ENCODE peak calls at places on chromosomes 1 and 21, in six cellular contexts. J is prostate gland, P is left ventricle myocardium inferior, E is lower lobe of right lung, T is SK-N-SH, K is AG04450. A is an unnamed sample.
A peak's percentile ranks its signal among the peaks of the same experiment; 100 is the strongest.

GRCh38 chr1:234920843-234921140 is 207.8 kb downstream of the TOMM20 start:
- DNase-seq in J (no peak), P (no peak), E (no peak), T (no peak), K (no peak), A (no peak)

GRCh38 chr1:47623174-47623940 is 185.5 kb downstream of the FOXD2 start:
- DNase-seq in J (no peak), P (no peak), E (no peak), T (no peak), K (no peak), A (no peak)

GRCh38 chr1:201628490-201628889 is 89.6 kb downstream of the NAV1 start:
- DNase-seq in J (no peak), P (peak; percentile 33), E (no peak), T (peak; percentile 45), K (no peak), A (no peak)

GRCh38 chr1:30809514-30810263 is 52.1 kb upstream of the LAPTM5 start:
- DNase-seq in J (no peak), P (no peak), E (no peak), T (no peak), K (peak; percentile 71), A (peak; percentile 90)

GRCh38 chr1:3695326-3696217 is 43.3 kb downstream of the TP73 start:
- DNase-seq in J (no peak), P (peak; percentile 36), E (peak; percentile 72), T (peak; percentile 96), K (no peak), A (peak; percentile 73)

GRCh38 chr1:119713538-119714456 is 2.1 kb downstream of the PHGDH start:
- DNase-seq in J (no peak), P (no peak), E (no peak), T (no peak), K (no peak), A (peak; percentile 51)

GRCh38 chr1:218336353-218336752 is 8.8 kb upstream of the TGFB2 start:
- DNase-seq in J (no peak), P (no peak), E (no peak), T (peak; percentile 30), K (no peak), A (no peak)

GRCh38 chr1:96931136-96931535 is 209.6 kb downstream of the PTBP2 start:
- DNase-seq in J (no peak), P (no peak), E (no peak), T (no peak), K (no peak), A (no peak)

GRCh38 chr1:222815367-222815765 is 527 bp downstream of the DISP1 start:
- DNase-seq in J (no peak), P (no peak), E (no peak), T (peak; percentile 69), K (no peak), A (peak; percentile 37)

GRCh38 chr21:35189077-35189863 is 140.2 kb upstream of the RUNX1 start:
- DNase-seq in J (no peak), P (no peak), E (no peak), T (peak; percentile 57), K (peak; percentile 87), A (no peak)

GRCh38 chr1:109712321-109712864 is 342 bp downstream of the GSTM5 start:
- DNase-seq in J (no peak), P (no peak), E (no peak), T (peak; percentile 7), K (no peak), A (no peak)

GRCh38 chr1:80657707-80658106 is 1143.0 kb upstream of the ADGRL2 start:
- DNase-seq in J (no peak), P (no peak), E (no peak), T (no peak), K (no peak), A (no peak)

GRCh38 chr1:23394176-23394575 is 24.5 kb upstream of the ZNF436 start:
- DNase-seq in J (no peak), P (no peak), E (no peak), T (no peak), K (no peak), A (peak; percentile 98)

GRCh38 chr1:156080598-156081173 is 1.6 kb downstream of the MEX3A start:
- DNase-seq in J (no peak), P (no peak), E (no peak), T (peak; percentile 63), K (no peak), A (no peak)

GRCh38 chr1:226116673-226117072 is 54.2 kb downstream of the H3-3A start:
- DNase-seq in J (no peak), P (no peak), E (no peak), T (no peak), K (no peak), A (no peak)

GRCh38 chr1:90970208-90970607 is 51.6 kb downstream of the ZNF644 start:
- DNase-seq in J (no peak), P (no peak), E (no peak), T (no peak), K (no peak), A (no peak)

GRCh38 chr1:45913183-45913924 is 109.9 kb downstream of the MAST2 start:
- DNase-seq in J (no peak), P (peak; percentile 50), E (no peak), T (peak; percentile 60), K (peak; percentile 67), A (peak; percentile 95)

GRCh38 chr1:78081980-78082860 is 36.5 kb downstream of the GIPC2 start:
- DNase-seq in J (no peak), P (no peak), E (no peak), T (no peak), K (no peak), A (peak; percentile 51)

GRCh38 chr1:84504580-84505021 is 1.6 kb upstream of the SPATA1 start:
- DNase-seq in J (no peak), P (no peak), E (no peak), T (peak; percentile 23), K (peak; percentile 38), A (peak; percentile 5)

GRCh38 chr1:42999308-42999707 is 40.6 kb upstream of the SLC2A1 start:
- DNase-seq in J (no peak), P (no peak), E (no peak), T (no peak), K (no peak), A (no peak)

GRCh38 chr1:217135987-217136894 is 413.0 kb upstream of the ESRRG start:
- DNase-seq in J (no peak), P (no peak), E (no peak), T (peak; percentile 56), K (no peak), A (peak; percentile 26)

GRCh38 chr1:217138173-217138838 is 415.1 kb upstream of the ESRRG start:
- DNase-seq in J (no peak), P (no peak), E (no peak), T (no peak), K (no peak), A (no peak)

GRCh38 chr1:217135569-217135915 is 412.3 kb upstream of the ESRRG start:
- DNase-seq in J (no peak), P (no peak), E (no peak), T (peak; percentile 73), K (no peak), A (peak; percentile 74)

GRCh38 chr1:217137210-217137871 is 414.1 kb upstream of the ESRRG start:
- DNase-seq in J (no peak), P (no peak), E (no peak), T (peak; percentile 16), K (no peak), A (no peak)

GRCh38 chr1:217136895-217137205 is 413.6 kb upstream of the ESRRG start:
- DNase-seq in J (no peak), P (no peak), E (no peak), T (peak; percentile 17), K (no peak), A (no peak)
- H3K4me3 ChIP-seq in J (no peak overlapping the region), P (peak overlapping the region; percentile 67), E (no peak overlapping the region), T (no peak overlapping the region), K (no peak overlapping the region), A (no peak overlapping the region)

GRCh38 chr1:92487078-92487605 is 417 bp upstream of the GFI1 start:
- DNase-seq in J (no peak), P (no peak), E (no peak), T (no peak), K (no peak), A (no peak)
- H3K27me3 ChIP-seq in J (peaks cover 34% of the 10 kb centered on the region), P (peaks cover 76% of the 10 kb centered on the region), E (peaks cover 68% of the 10 kb centered on the region), T (peaks cover 71% of the 10 kb centered on the region), K (peaks cover 60% of the 10 kb centered on the region), A (peaks cover 100% of the 10 kb centered on the region)

DNA sequence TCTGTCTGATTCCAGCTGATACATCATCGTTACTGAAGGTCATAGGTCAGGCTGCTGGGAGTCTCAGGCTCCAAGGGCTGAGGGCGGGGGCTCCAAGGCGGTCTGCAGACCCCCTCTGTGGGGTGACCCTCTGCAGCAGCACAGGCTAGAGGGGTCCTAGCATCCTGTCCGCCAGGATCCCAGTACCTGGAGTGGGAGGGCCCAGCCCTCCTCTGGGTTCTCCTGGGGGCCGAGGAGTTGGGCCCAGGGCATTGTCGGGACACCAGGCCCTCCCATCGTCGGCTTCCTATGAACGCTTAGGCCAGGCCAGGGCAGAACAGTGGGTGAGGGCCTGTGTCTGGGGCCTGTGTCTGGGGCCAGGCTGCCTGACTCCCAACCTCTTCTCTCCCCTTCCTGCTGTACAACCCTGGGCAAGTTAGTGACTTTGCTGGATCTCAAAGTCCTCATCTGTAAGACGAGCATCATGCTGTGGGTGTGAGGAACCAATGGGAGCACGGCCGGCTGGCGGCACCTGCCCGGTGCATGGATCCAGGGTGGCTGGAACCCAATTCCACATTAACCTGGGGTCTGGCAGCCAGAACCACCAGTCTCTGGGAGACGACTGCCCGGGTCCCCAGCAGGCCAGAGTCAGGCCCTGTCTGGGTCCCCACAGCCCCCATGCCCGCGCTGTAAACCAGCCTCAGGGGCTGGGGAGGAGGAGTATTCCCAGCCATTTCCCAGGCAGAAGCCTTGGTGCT is 56.2 kb upstream of the COL18A1 start:
- DNase-seq in J (no peak), P (no peak), E (peak; percentile 28), T (no peak), K (no peak), A (no peak)
- H3K27ac ChIP-seq in J (peak overlapping the region; percentile 75), P (peak overlapping the region; percentile 80), E (peak overlapping the region; percentile 49), T (peak overlapping the region; percentile 27), K (no peak overlapping the region), A (peak overlapping the region; percentile 25)

GRCh38 chr1:230148194-230148581 is 81.2 kb downstream of the GALNT2 start:
- DNase-seq in J (no peak), P (no peak), E (no peak), T (no peak), K (no peak), A (no peak)

GRCh38 chr1:230147253-230148193 is 80.5 kb downstream of the GALNT2 start:
- DNase-seq in J (no peak), P (no peak), E (no peak), T (no peak), K (no peak), A (no peak)

GRCh38 chr1:230146709-230147108 is 79.7 kb downstream of the GALNT2 start:
- DNase-seq in J (no peak), P (no peak), E (no peak), T (no peak), K (no peak), A (no peak)

GRCh38 chr1:230149751-230150584 is 82.9 kb downstream of the GALNT2 start:
- DNase-seq in J (no peak), P (no peak), E (no peak), T (no peak), K (no peak), A (no peak)

DNA sequence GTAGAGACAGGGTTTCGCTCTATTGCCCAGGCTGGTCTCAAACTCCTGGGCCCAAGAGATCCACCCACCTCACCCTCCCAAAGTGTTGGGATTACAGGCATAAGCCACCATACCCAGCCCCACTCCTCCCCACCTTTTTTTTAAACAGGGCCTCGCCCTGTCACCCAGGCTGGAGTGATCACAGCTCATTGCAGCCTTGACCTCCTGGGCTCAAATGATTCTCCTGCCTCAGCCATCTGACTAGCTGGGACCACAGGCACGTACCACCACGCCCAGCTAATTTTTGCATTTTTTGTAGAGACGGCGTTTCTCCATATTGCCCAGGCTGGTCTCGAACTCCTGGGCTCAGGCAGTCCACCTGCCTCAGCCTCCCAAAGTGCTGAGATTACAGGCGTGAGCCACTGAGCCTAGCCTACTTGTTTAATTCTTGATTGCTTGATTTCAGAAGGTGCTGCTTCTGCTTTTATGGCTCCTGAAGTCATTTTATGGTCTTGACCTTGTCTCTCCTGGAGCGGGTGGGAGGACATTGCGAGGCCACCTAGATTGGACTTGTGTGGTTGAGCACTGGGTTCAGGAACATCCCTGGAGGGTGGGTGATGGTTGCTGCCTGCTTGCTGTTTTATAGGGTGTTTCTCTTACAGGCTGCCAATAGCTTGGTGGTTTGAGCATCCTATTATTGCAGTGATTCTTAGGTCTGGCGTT is 81.9 kb downstream of the GALNT2 start:
- DNase-seq in J (no peak), P (no peak), E (no peak), T (no peak), K (no peak), A (no peak)
- H3K4me3 ChIP-seq in J (no peak overlapping the region), P (no peak overlapping the region), E (no peak overlapping the region), T (no peak overlapping the region), K (no peak overlapping the region), A (no peak overlapping the region)

A was measured in cardiac muscle cell.